ENCODE peak calls at places on chromosomes 11 and 22, in seven cellular contexts. O is smooth muscle cell of the brain vasculature; C is T-cell; I is OCI-LY7; B is iris pigment epithelial cell; S is colonic mucosa; Y is activated T-cell treated with anti-CD3 and anti-CD28 coated beads, Interleukin-2, amount 50 U/mL, for 72 hours. M is an unnamed sample.

GRCh38 chr22:46480396-46480795 is 57.0 kb downstream of the CELSR1 start:
- DNase-seq in O (no peak), C (no peak), I (no peak), B (no peak), S (no peak), Y (no peak), M (peak)

GRCh38 chr22:28907311-28908008 is 24.1 kb downstream of the ZNRF3 start:
- DNase-seq in O (no peak), C (no peak), I (no peak), B (no peak), S (no peak), Y (peak), M (peak)

GRCh38 chr11:86416494-86416893 is 41.8 kb downstream of the CCDC81 start:
- DNase-seq in O (no peak), C (no peak), I (no peak), B (peak), S (no peak), Y (no peak), M (no peak)

GRCh38 chr11:27497284-27497866 is 9.2 kb downstream of the LIN7C start:
- DNase-seq in O (no peak), C (no peak), I (peak), B (peak), S (no peak), Y (no peak), M (peak)

GRCh38 chr22:25643232-25644000 is 78.9 kb downstream of the GRK3 start:
- DNase-seq in O (no peak), C (no peak), I (no peak), B (no peak), S (no peak), Y (no peak), M (no peak)

GRCh38 chr11:11780843-11781242 is 60.9 kb upstream of the USP47 start:
- DNase-seq in O (no peak), C (no peak), I (no peak), B (no peak), S (no peak), Y (no peak), M (no peak)

GRCh38 chr22:31286360-31287255 is 5.7 kb downstream of the PIK3IP1 start:
- DNase-seq in O (no peak), C (peak), I (peak), B (peak), S (peak), Y (peak), M (no peak)

GRCh38 chr11:87398913-87399312 is 361.2 kb downstream of the TMEM135 start:
- DNase-seq in O (no peak), C (no peak), I (no peak), B (no peak), S (peak), Y (no peak), M (no peak)

GRCh38 chr11:99884750-99885149 is 802.3 kb upstream of the ARHGAP42 start:
- DNase-seq in O (no peak), C (no peak), I (no peak), B (no peak), S (no peak), Y (no peak), M (no peak)

GRCh38 chr11:45803981-45804805 is 756 bp upstream of the SLC35C1 start:
- DNase-seq in O (no peak), C (peak), I (peak), B (peak), S (peak), Y (peak), M (peak)

GRCh38 chr22:23094695-23095466 is 24.6 kb downstream of the GNAZ start:
- DNase-seq in O (no peak), C (no peak), I (no peak), B (no peak), S (no peak), Y (no peak), M (no peak)

GRCh38 chr22:19942071-19942885 is 660 bp upstream of the TXNRD2 start:
- DNase-seq in O (peak), C (no peak), I (peak), B (peak), S (no peak), Y (no peak), M (peak)

GRCh38 chr11:125418396-125418795 is 77.7 kb downstream of the FEZ1 start:
- DNase-seq in O (no peak), C (no peak), I (no peak), B (no peak), S (no peak), Y (no peak), M (no peak)

GRCh38 chr11:122756417-122756816 is 81.9 kb upstream of the CRTAM start:
- DNase-seq in O (no peak), C (no peak), I (peak), B (no peak), S (no peak), Y (peak), M (no peak)

GRCh38 chr11:119590651-119591308 is 138.2 kb downstream of the NECTIN1 start:
- DNase-seq in O (no peak), C (no peak), I (no peak), B (peak), S (no peak), Y (no peak), M (peak)

GRCh38 chr22:50542416-50542927 is 3.2 kb upstream of the KLHDC7B start:
- DNase-seq in O (no peak), C (no peak), I (no peak), B (peak), S (no peak), Y (peak), M (no peak)

GRCh38 chr11:38365274-38365673 is 1767.2 kb upstream of the RAG2 start:
- DNase-seq in O (no peak), C (no peak), I (no peak), B (no peak), S (no peak), Y (no peak), M (no peak)

GRCh38 chr22:28006271-28006670 is 87.2 kb upstream of the PITPNB start:
- DNase-seq in O (no peak), C (no peak), I (no peak), B (no peak), S (no peak), Y (no peak), M (no peak)

GRCh38 chr22:30605449-30606110 is 1.4 kb upstream of the TCN2 start:
- DNase-seq in O (no peak), C (no peak), I (peak), B (peak), S (peak), Y (peak), M (peak)

GRCh38 chr11:68684385-68685356 is at the start of gene GAL:
- DNase-seq in O (no peak), C (no peak), I (no peak), B (no peak), S (no peak), Y (no peak), M (no peak)

GRCh38 chr11:66734215-66734614 is 5.2 kb upstream of the SPTBN2 start:
- DNase-seq in O (no peak), C (no peak), I (no peak), B (no peak), S (no peak), Y (no peak), M (no peak)

GRCh38 chr11:118437046-118437735 is 899 bp downstream of the KMT2A start:
- DNase-seq in O (no peak), C (peak), I (peak), B (peak), S (peak), Y (peak), M (no peak)

GRCh38 chr22:46173152-46173551 is 22.8 kb downstream of the PPARA start:
- DNase-seq in O (no peak), C (no peak), I (no peak), B (no peak), S (no peak), Y (no peak), M (no peak)

GRCh38 chr22:30861688-30862552 is 106.7 kb downstream of the MORC2 start:
- DNase-seq in O (no peak), C (no peak), I (no peak), B (no peak), S (no peak), Y (no peak), M (no peak)

GRCh38 chr11:86230196-86230813 is 14.2 kb upstream of the EED start:
- DNase-seq in O (no peak), C (no peak), I (no peak), B (no peak), S (no peak), Y (no peak), M (peak)